ENCODE peak calls at places on chromosomes 6 and 20, in eight cellular contexts. L is osteocyte; T is testis; S is dorsolateral prefrontal cortex; H is fibroblast of mammary gland; P is PC-3; X is astrocyte of the spinal cord; E is CD8-positive, alpha-beta T cell. V is an unnamed sample.

GRCh38 chr6:164417537-164417936 is 891.9 kb downstream of the C6orf118 start:
- DNase-seq in P (no peak), L (no peak), E (no peak), H (no peak), T (no peak), S (no peak), X (no peak), V (no peak)

GRCh38 chr20:44344723-44345122 is 7.9 kb downstream of the R3HDML start:
- DNase-seq in P (no peak), L (no peak), H (no peak), X (no peak), S (no peak), T (no peak), E (no peak), V (no peak)

GRCh38 chr6:110518281-110518623 is 41.8 kb upstream of the SLC22A16 start:
- DNase-seq in P (peak), H (peak), S (no peak), T (no peak), E (no peak), L (no peak), X (no peak), V (no peak)

GRCh38 chr6:40604082-40604481 is 16.9 kb upstream of the LRFN2 start:
- DNase-seq in E (no peak), S (no peak), L (no peak), T (no peak), P (no peak), X (no peak), H (no peak), V (no peak)

GRCh38 chr6:157946865-157947532 is 34.7 kb upstream of the SYNJ2 start:
- DNase-seq in T (peak), H (peak), L (no peak), S (no peak), P (peak), E (no peak), X (no peak), V (no peak)

GRCh38 chr6:144378437-144378836 is 93.3 kb downstream of the UTRN start:
- DNase-seq in H (peak), S (no peak), T (no peak), X (no peak), L (no peak), P (no peak), E (no peak), V (no peak)

GRCh38 chr20:29687438-29687837 is 1570.0 kb upstream of the DEFB115 start:
- DNase-seq in T (no peak), L (no peak), X (no peak), P (no peak), E (no peak), S (no peak), H (no peak), V (no peak)

GRCh38 chr6:34663887-34664269 is 32.7 kb downstream of the ILRUN start:
- DNase-seq in E (no peak), S (no peak), T (no peak), X (no peak), H (no peak), L (no peak), P (no peak), V (no peak)

GRCh38 chr20:31705191-31705590 is 17.5 kb downstream of the BCL2L1 start:
- DNase-seq in L (no peak), H (no peak), P (no peak), S (no peak), T (no peak), X (no peak), E (no peak), V (no peak)

GRCh38 chr6:31730631-31731086 is 1.6 kb upstream of the DDAH2 start:
- DNase-seq in H (no peak), S (no peak), E (no peak), L (no peak), P (no peak), T (no peak), X (no peak), V (no peak)

GRCh38 chr6:10733863-10734262 is 11.0 kb downstream of the TMEM14C start:
- DNase-seq in S (no peak), L (no peak), T (no peak), P (peak), H (no peak), X (no peak), E (no peak), V (no peak)

GRCh38 chr20:23023621-23024187 is 11.4 kb upstream of the SSTR4 start:
- DNase-seq in H (no peak), P (no peak), L (no peak), E (no peak), T (no peak), S (no peak), X (no peak), V (no peak)

GRCh38 chr6:12748815-12749521 is 32.4 kb downstream of the PHACTR1 start:
- DNase-seq in X (no peak), L (no peak), H (no peak), P (no peak), E (no peak), S (no peak), T (peak), V (no peak)

GRCh38 chr20:59781236-59781635 is 152.2 kb downstream of the SYCP2 start:
- DNase-seq in P (no peak), E (no peak), H (no peak), T (no peak), L (peak), S (no peak), X (no peak), V (no peak)

GRCh38 chr20:10978713-10979112 is 304.9 kb upstream of the JAG1 start:
- DNase-seq in P (no peak), T (no peak), S (no peak), H (no peak), X (no peak), E (no peak), L (no peak), V (no peak)

GRCh38 chr20:1841554-1842140 is 53.6 kb upstream of the SIRPA start:
- DNase-seq in T (no peak), X (no peak), P (no peak), H (peak), L (no peak), E (no peak), S (peak), V (no peak)

GRCh38 chr6:131215212-131215611 is 79.9 kb downstream of the AKAP7 start:
- DNase-seq in E (no peak), P (no peak), H (no peak), X (no peak), S (no peak), L (no peak), T (no peak), V (no peak)

GRCh38 chr6:53986165-53986720 is 125.0 kb upstream of the MLIP start:
- DNase-seq in S (peak), L (no peak), P (peak), H (peak), T (peak), E (no peak), X (peak), V (no peak)

GRCh38 chr6:53539561-53539960 is 5.3 kb downstream of the GCLC start:
- DNase-seq in L (no peak), P (no peak), H (no peak), X (no peak), S (no peak), T (no peak), E (no peak), V (no peak)

GRCh38 chr20:49677777-49678758 is 35.6 kb downstream of the B4GALT5 start:
- DNase-seq in L (no peak), E (no peak), S (no peak), X (no peak), H (no peak), T (no peak), P (peak), V (no peak)

GRCh38 chr6:111692327-111693164 is 86.9 kb upstream of the TRAF3IP2 start:
- DNase-seq in S (peak), H (no peak), L (no peak), X (no peak), P (no peak), E (no peak), T (no peak), V (no peak)

GRCh38 chr20:32959351-32960221 is 44.6 kb downstream of the SUN5 start:
- DNase-seq in S (no peak), E (no peak), H (no peak), T (no peak), X (no peak), P (no peak), L (peak), V (no peak)

GRCh38 chr6:140871911-140872310 is 1260.8 kb upstream of the GJE1 start:
- DNase-seq in S (no peak), H (peak), L (no peak), T (no peak), X (peak), P (peak), E (no peak), V (no peak)

GRCh38 chr6:168225471-168225901 is 94.1 kb downstream of the DACT2 start:
- DNase-seq in P (no peak), T (no peak), E (no peak), H (no peak), L (no peak), X (no peak), S (no peak), V (no peak)

GRCh38 chr20:47179267-47179666 is 177.2 kb downstream of the ZMYND8 start:
- DNase-seq in H (no peak), P (no peak), L (no peak), T (no peak), X (no peak), E (no peak), S (no peak), V (no peak)

GRCh38 chr20:36399147-36399968 is 93.2 kb downstream of the DLGAP4 start:
- DNase-seq in T (peak), L (no peak), H (peak), P (peak), S (peak), E (no peak), X (peak), V (no peak)
- TF ChIP-seq CTCF in T (no peak), L (peak), H (peak), P (peak), S (no peak), E (no peak), X (peak), V (peak)

DNA sequence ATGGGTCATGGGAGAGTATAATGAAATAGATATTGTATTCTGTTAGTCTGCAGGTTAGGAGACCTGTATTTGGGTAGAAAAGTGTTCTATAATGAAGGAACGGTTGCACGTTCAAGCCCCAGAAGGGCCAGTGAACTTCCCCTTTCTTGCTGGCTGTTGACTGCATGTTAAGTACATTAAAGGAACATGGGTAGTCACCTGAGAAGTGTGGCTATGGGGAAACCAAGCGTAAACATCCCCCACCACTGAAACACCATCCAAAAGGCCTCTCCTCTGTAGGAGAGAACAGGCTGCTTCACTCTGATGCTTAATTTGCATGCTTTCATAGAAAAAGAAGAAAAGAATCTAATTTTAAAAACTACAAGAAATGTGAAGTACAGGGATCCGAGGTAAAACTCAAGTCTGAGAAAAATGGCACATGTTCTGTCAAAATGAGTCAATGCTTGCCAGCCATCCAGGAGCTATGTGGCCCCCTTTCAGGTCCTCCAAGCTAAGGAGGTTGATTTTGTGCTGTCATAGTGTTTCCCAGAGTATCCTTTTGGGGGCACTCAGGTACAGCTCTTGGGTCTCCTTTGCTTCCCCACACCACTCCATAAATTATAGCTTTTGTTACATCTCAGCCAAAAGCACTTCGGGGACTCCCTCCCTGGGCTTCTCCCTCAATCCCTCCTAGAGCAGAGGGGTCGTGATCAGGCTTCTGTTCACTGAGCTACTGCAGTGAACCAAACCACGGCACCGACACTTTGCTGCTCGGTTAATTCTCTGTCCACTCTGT is 283.7 kb upstream of the AGPAT4 start:
- DNase-seq in T (no peak), E (no peak), S (no peak), L (no peak), P (no peak), X (no peak), H (no peak), V (no peak)
- TF ChIP-seq CTCF in T (no peak), E (no peak), S (no peak), L (peak), P (no peak), X (no peak), H (no peak), V (no peak)

GRCh38 chr6:43402819-43403218 is 24.5 kb upstream of the ABCC10 start:
- DNase-seq in T (no peak), H (no peak), E (no peak), X (no peak), P (no peak), L (no peak), S (no peak), V (no peak)
- TF ChIP-seq CTCF in T (no peak), H (no peak), E (no peak), X (no peak), P (no peak), L (no peak), S (no peak), V (peak)

GRCh38 chr6:108108374-108108773 is 33.8 kb upstream of the OSTM1 start:
- DNase-seq in P (no peak), T (no peak), X (no peak), E (no peak), L (no peak), H (no peak), S (no peak), V (no peak)

GRCh38 chr6:108106694-108107093 is 32.2 kb upstream of the OSTM1 start:
- DNase-seq in P (no peak), L (no peak), S (no peak), H (no peak), T (no peak), X (no peak), E (no peak), V (no peak)

GRCh38 chr6:108105584-108105983 is 31.0 kb upstream of the OSTM1 start:
- DNase-seq in X (no peak), L (no peak), E (no peak), P (no peak), H (no peak), S (no peak), T (no peak), V (no peak)

GRCh38 chr6:108107102-108107501 is 32.6 kb upstream of the OSTM1 start:
- DNase-seq in H (no peak), E (no peak), X (no peak), P (no peak), L (no peak), S (no peak), T (no peak), V (no peak)

DNA sequence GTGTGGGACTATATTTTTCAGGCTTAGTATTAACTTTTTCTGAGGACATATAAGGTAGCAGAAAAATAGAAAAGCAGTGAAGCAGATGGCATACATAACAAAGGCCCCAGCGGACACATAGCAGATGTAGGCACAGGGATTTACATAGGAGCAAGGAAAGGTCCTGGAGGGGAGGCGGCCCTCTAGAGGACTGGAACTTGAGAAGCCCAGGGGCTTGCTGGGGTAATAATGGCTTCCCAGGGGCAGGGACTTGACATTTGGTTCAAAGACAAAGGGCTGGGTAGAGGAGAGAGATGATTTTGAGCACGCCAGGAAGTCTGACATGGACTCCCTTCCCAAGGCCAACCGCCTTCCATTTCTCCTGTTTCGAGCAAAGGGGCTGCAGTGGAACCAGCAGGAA is 31.7 kb upstream of the OSTM1 start:
- DNase-seq in P (no peak), H (no peak), L (no peak), X (no peak), T (no peak), E (no peak), S (no peak), V (no peak)
- TF ChIP-seq CTCF in P (no peak), H (no peak), L (no peak), X (no peak), T (no peak), E (no peak), S (no peak), V (no peak)

GRCh38 chr6:17902953-17903352 is 84.5 kb downstream of the KIF13A start:
- DNase-seq in S (no peak), X (no peak), T (no peak), L (no peak), E (no peak), P (no peak), H (peak), V (no peak)
- TF ChIP-seq CTCF in S (no peak), X (no peak), T (no peak), L (no peak), E (no peak), P (no peak), H (no peak), V (no peak)

DNA sequence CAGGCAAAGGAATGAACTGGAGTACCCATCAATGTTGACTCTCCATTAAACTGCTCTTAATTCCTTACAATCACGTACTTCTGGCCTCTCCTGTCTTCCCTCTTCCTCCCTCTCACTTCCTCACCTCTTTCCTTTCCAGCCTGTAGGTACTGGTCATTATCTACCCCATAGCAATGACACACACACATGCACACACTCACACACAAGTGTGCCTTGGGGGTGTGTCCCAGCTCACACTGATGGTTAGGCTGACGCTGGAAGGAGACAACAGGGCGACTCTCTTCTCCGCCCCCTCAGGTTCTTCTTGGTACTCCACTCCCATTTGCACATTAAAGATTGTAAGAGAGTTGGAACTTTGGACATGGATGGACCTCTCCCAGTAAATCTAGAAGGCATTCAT is 14.0 kb upstream of the SERPINB9 start:
- DNase-seq in X (no peak), S (no peak), E (no peak), P (no peak), H (no peak), L (peak), T (no peak), V (no peak)
- TF ChIP-seq CTCF in X (no peak), S (no peak), E (no peak), P (no peak), H (peak), L (no peak), T (no peak), V (peak)